ENCODE peak calls at places on chromosomes 2 and 18, in nine cellular contexts. U, D, G, Y, J, T, F, I and B are unnamed samples.

GRCh38 chr18:2486426-2486825 is 84.9 kb downstream of the METTL4 start:
- DNase-seq in U (no peak), D (no peak), G (peak; percentile 4), Y (no peak), J (no peak), T (no peak), F (no peak), I (no peak), B (no peak)

GRCh38 chr2:14557921-14558320 is 74.6 kb upstream of the LRATD1 start:
- DNase-seq in U (no peak), D (no peak), G (no peak), Y (no peak), J (no peak), T (no peak), F (no peak), I (no peak), B (no peak)

GRCh38 chr2:98569197-98569793 is 39.0 kb downstream of the COA5 start:
- DNase-seq in U (peak; percentile 29), D (peak; percentile 29), G (peak; percentile 18), Y (peak; percentile 47), J (no peak), T (peak; percentile 70), F (peak; percentile 31), I (peak; percentile 56), B (no peak)

GRCh38 chr2:233456111-233456510 is 101.8 kb downstream of the DGKD start:
- DNase-seq in U (no peak), D (no peak), G (no peak), Y (no peak), J (no peak), T (no peak), F (no peak), I (no peak), B (peak; percentile 63)

GRCh38 chr2:46672752-46673151 is 193.4 kb downstream of the TMEM247 start:
- DNase-seq in U (no peak), D (no peak), G (no peak), Y (no peak), J (no peak), T (no peak), F (no peak), I (no peak), B (no peak)

GRCh38 chr18:581106-581505 is 926 bp downstream of the CETN1 start:
- DNase-seq in U (no peak), D (no peak), G (no peak), Y (no peak), J (no peak), T (no peak), F (no peak), I (no peak), B (no peak)

GRCh38 chr18:42860011-42860410 is 255.5 kb downstream of the RIT2 start:
- DNase-seq in U (no peak), D (no peak), G (peak; percentile 90), Y (peak; percentile 1), J (peak; percentile 30), T (no peak), F (no peak), I (no peak), B (no peak)

GRCh38 chr2:20430035-20430434 is 16.8 kb upstream of the RHOB start:
- DNase-seq in U (no peak), D (no peak), G (no peak), Y (no peak), J (no peak), T (no peak), F (no peak), I (no peak), B (no peak)

GRCh38 chr2:46438794-46439193 is 40.6 kb upstream of the TMEM247 start:
- DNase-seq in U (no peak), D (no peak), G (no peak), Y (no peak), J (no peak), T (no peak), F (no peak), I (no peak), B (no peak)

GRCh38 chr18:37537868-37538525 is 27.6 kb downstream of the CELF4 start:
- DNase-seq in U (no peak), D (peak; percentile 68), G (peak; percentile 56), Y (peak; percentile 64), J (peak; percentile 8), T (no peak), F (peak; percentile 27), I (peak; percentile 80), B (peak; percentile 74)

GRCh38 chr2:10326707-10327594 is 24.2 kb downstream of the HPCAL1 start:
- DNase-seq in U (no peak), D (no peak), G (no peak), Y (peak; percentile 83), J (no peak), T (no peak), F (no peak), I (peak; percentile 65), B (peak; percentile 70)

GRCh38 chr2:64128943-64129391 is 15.3 kb downstream of the PELI1 start:
- DNase-seq in U (no peak), D (no peak), G (no peak), Y (no peak), J (no peak), T (no peak), F (no peak), I (no peak), B (no peak)
- H3K4me1 ChIP-seq in U (no peaks in the 10 kb centered on the region), D (no peaks in the 10 kb centered on the region), G (peaks cover 2% of the 10 kb centered on the region), Y (peaks cover 31% of the 10 kb centered on the region), J (no peaks in the 10 kb centered on the region), T (peaks cover 7% of the 10 kb centered on the region), F (peaks cover 67% of the 10 kb centered on the region), I (peaks cover 42% of the 10 kb centered on the region), B (no peaks in the 10 kb centered on the region)

GRCh38 chr18:8744038-8744437 is 38.7 kb downstream of the MTCL1 start:
- DNase-seq in U (no peak), D (no peak), G (no peak), Y (no peak), J (no peak), T (no peak), F (no peak), I (no peak), B (no peak)

GRCh38 chr18:8741524-8741923 is 36.2 kb downstream of the MTCL1 start:
- DNase-seq in U (no peak), D (no peak), G (no peak), Y (peak; percentile 60), J (no peak), T (no peak), F (no peak), I (no peak), B (no peak)

GRCh38 chr18:8744656-8745055 is 39.3 kb downstream of the MTCL1 start:
- DNase-seq in U (no peak), D (no peak), G (no peak), Y (no peak), J (no peak), T (peak; percentile 30), F (peak; percentile 64), I (no peak), B (no peak)

GRCh38 chr18:8745355-8746014 is 40.1 kb downstream of the MTCL1 start:
- DNase-seq in U (no peak), D (no peak), G (no peak), Y (no peak), J (no peak), T (no peak), F (peak; percentile 7), I (no peak), B (no peak)

DNA sequence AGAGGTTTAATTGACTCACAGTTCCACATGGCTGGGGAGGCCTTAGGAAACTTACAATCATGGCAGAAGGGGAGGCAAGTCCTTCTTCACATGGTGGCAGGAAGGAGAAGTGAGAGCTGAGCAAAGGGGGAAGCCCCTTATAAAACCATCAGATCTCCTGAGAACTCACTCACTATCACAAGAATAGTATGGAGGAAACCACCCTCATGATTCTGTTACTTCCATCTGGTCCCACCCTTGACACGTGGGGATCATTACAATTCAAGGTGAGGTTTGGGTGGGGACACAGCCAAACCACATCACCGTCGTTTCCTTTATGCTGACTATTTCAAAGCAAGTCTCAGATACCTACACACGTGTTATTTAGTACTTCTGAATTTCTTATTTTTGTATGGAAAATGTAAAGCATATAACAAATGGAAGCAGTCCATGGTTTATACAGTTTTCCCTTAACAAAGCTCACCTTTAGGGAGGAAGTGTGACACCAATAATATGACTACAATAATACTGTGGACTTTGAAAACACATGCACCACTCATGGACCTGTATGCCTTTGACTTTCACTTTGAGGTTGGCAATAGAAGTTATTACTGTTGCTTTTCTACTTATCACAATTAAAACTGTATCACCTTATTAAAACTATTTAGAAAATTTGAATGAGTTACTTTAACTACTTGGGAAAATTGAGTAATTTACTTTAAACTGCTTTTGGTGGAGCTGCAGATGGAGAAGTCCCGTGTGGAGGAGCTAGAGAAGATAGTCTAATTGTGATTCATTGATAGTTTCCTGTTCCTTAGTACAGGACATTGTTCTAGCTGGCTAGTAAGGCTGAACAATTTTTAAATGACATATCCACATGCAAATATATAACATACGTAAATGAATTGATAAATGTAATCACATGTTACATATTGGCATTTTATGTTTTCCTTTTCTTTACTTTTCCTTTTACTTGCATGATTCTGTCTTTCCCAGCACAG is 37.3 kb downstream of the MTCL1 start:
- DNase-seq in U (no peak), D (no peak), G (no peak), Y (no peak), J (no peak), T (no peak), F (peak; percentile 53), I (no peak), B (no peak)
- H3K27me3 ChIP-seq in U (no peaks in the 10 kb centered on the region), D (no peaks in the 10 kb centered on the region), G (no peaks in the 10 kb centered on the region), Y (no peaks in the 10 kb centered on the region), J (no peaks in the 10 kb centered on the region), T (no peaks in the 10 kb centered on the region), F (no peaks in the 10 kb centered on the region), I (no peaks in the 10 kb centered on the region), B (no peaks in the 10 kb centered on the region)

GRCh38 chr2:23423873-23424680 is 39.1 kb downstream of the KLHL29 start:
- DNase-seq in U (no peak), D (no peak), G (no peak), Y (peak; percentile 80), J (no peak), T (no peak), F (no peak), I (no peak), B (no peak)

GRCh38 chr2:23420091-23420839 is 35.3 kb downstream of the KLHL29 start:
- DNase-seq in U (no peak), D (no peak), G (no peak), Y (no peak), J (no peak), T (no peak), F (no peak), I (no peak), B (no peak)

GRCh38 chr2:23423062-23423872 is 38.3 kb downstream of the KLHL29 start:
- DNase-seq in U (no peak), D (no peak), G (no peak), Y (no peak), J (no peak), T (no peak), F (no peak), I (no peak), B (no peak)

GRCh38 chr2:23420840-23421476 is 36.0 kb downstream of the KLHL29 start:
- DNase-seq in U (no peak), D (no peak), G (no peak), Y (no peak), J (no peak), T (no peak), F (no peak), I (no peak), B (no peak)

GRCh38 chr2:23422089-23423061 is 37.4 kb downstream of the KLHL29 start:
- DNase-seq in U (no peak), D (no peak), G (no peak), Y (peak; percentile 62), J (no peak), T (no peak), F (no peak), I (no peak), B (no peak)
- H3K4me1 ChIP-seq in U (peaks cover 13% of the 10 kb centered on the region), D (peaks cover 20% of the 10 kb centered on the region), G (peaks cover 34% of the 10 kb centered on the region), Y (peaks cover 34% of the 10 kb centered on the region), J (peaks cover 27% of the 10 kb centered on the region), T (no peaks in the 10 kb centered on the region), F (no peaks in the 10 kb centered on the region), I (peaks cover 14% of the 10 kb centered on the region), B (peaks cover 7% of the 10 kb centered on the region)

GRCh38 chr2:70801607-70802263 is 11.3 kb upstream of the FIGLA start:
- DNase-seq in U (no peak), D (no peak), G (no peak), Y (no peak), J (no peak), T (no peak), F (no peak), I (no peak), B (no peak)
- H3K27me3 ChIP-seq in U (no peaks in the 10 kb centered on the region), D (peaks cover 31% of the 10 kb centered on the region), G (peaks cover 16% of the 10 kb centered on the region), Y (no peaks in the 10 kb centered on the region), J (peaks cover 21% of the 10 kb centered on the region), T (no peaks in the 10 kb centered on the region), F (no peaks in the 10 kb centered on the region), I (no peaks in the 10 kb centered on the region), B (no peaks in the 10 kb centered on the region)